ENCODE peak calls at places on chromosomes 6 and 20, in six cellular contexts. E is uterus; I is NCI-H345; U is SW480; Y is ureter; N is stimulated activated CD4-positive, alpha-beta T cell treated with anti-CD3 and anti-CD28 coated beads, Interleukin-1b, Interleukin-23, amount 100 ng/mL, for 1 hour. W is an unnamed sample.
A peak's percentile ranks its signal among the peaks of the same experiment; 100 is the strongest.

GRCh38 chr6:130852844-130853554 is 25.8 kb downstream of the SMLR1 start:
- DNase-seq in Y (no peak), E (no peak), I (no peak), U (no peak), N (no peak), W (no peak)

GRCh38 chr20:10635476-10636208 is 38.2 kb downstream of the JAG1 start:
- DNase-seq in N (no peak), U (no peak), E (no peak), Y (no peak), I (no peak), W (no peak)

GRCh38 chr6:133240511-133241087 is 558 bp upstream of the EYA4 start:
- DNase-seq in E (no peak), N (no peak), Y (peak; percentile 42), U (no peak), I (no peak), W (no peak)

GRCh38 chr20:49704932-49705336 is 8.7 kb downstream of the B4GALT5 start:
- DNase-seq in Y (no peak), U (no peak), N (no peak), E (no peak), I (no peak), W (peak; percentile 20)

GRCh38 chr20:6994452-6994851 is 227.0 kb downstream of the BMP2 start:
- DNase-seq in N (no peak), U (no peak), I (no peak), E (no peak), Y (no peak), W (no peak)

GRCh38 chr6:127446356-127446755 is 12.8 kb downstream of the KIAA0408 start:
- DNase-seq in E (no peak), N (no peak), U (no peak), Y (no peak), I (no peak), W (no peak)

GRCh38 chr20:1569417-1569861 is 11.9 kb upstream of the SIRPD start:
- DNase-seq in N (no peak), Y (no peak), E (no peak), U (no peak), I (no peak), W (no peak)

GRCh38 chr6:15493437-15494168 is 169.2 kb downstream of the DTNBP1 start:
- DNase-seq in N (no peak), Y (no peak), I (no peak), U (no peak), E (no peak), W (no peak)

GRCh38 chr6:70110128-70111022 is 192.5 kb downstream of the COL9A1 start:
- DNase-seq in Y (no peak), E (no peak), I (no peak), U (no peak), N (no peak), W (no peak)

GRCh38 chr20:675453-676314 is at the start of gene SCRT2:
- DNase-seq in E (peak; percentile 56), Y (peak; percentile 80), I (no peak), U (peak; percentile 64), N (peak; percentile 14), W (no peak)

GRCh38 chr20:35700625-35701148 is 1.5 kb downstream of the ROMO1 start:
- DNase-seq in N (no peak), E (no peak), U (no peak), I (no peak), Y (peak; percentile 37), W (no peak)

GRCh38 chr6:101582786-101583185 is 189.3 kb downstream of the GRIK2 start:
- DNase-seq in E (no peak), Y (no peak), U (no peak), I (no peak), N (no peak), W (no peak)

GRCh38 chr6:19719691-19720127 is 117.5 kb upstream of the ID4 start:
- DNase-seq in E (no peak), U (no peak), N (no peak), I (no peak), Y (no peak), W (no peak)

GRCh38 chr6:12325872-12326271 is 35.7 kb downstream of the EDN1 start:
- DNase-seq in U (no peak), I (no peak), E (no peak), N (no peak), Y (no peak), W (no peak)

GRCh38 chr20:63863798-63864544 is 1.1 kb upstream of the TPD52L2 start:
- DNase-seq in I (peak; percentile 85), E (peak; percentile 77), N (peak; percentile 52), Y (peak; percentile 90), U (peak; percentile 93), W (peak; percentile 73)

GRCh38 chr6:122381494-122382083 is 17.9 kb upstream of the HSF2 start:
- DNase-seq in Y (peak; percentile 62), N (peak; percentile 8), E (peak; percentile 63), U (peak; percentile 53), I (peak; percentile 58), W (peak; percentile 26)

GRCh38 chr6:30829639-30830250 is 54.6 kb upstream of the DDR1 start:
- DNase-seq in I (no peak), U (peak; percentile 50), N (no peak), Y (no peak), E (no peak), W (no peak)

GRCh38 chr6:77650098-77650663 is 2.7 kb upstream of the MEI4 start:
- DNase-seq in U (no peak), Y (peak; percentile 43), N (no peak), E (no peak), I (no peak), W (peak; percentile 90)

GRCh38 chr6:142824491-142824890 is 120.5 kb downstream of the HIVEP2 start:
- DNase-seq in U (no peak), E (no peak), N (no peak), I (no peak), Y (no peak), W (no peak)

GRCh38 chr6:3334579-3334978 is 75.8 kb downstream of the PSMG4 start:
- DNase-seq in U (no peak), E (no peak), Y (no peak), N (no peak), I (no peak), W (peak; percentile 72)

GRCh38 chr6:157116420-157116819 is 206.9 kb downstream of the TMEM242 start:
- DNase-seq in N (no peak), Y (no peak), I (no peak), U (no peak), E (no peak), W (no peak)

GRCh38 chr6:27332692-27333641 is 20.9 kb upstream of the POM121L2 start:
- DNase-seq in U (peak; percentile 8), I (peak; percentile 71), Y (no peak), E (peak; percentile 31), N (no peak), W (peak; percentile 60)

GRCh38 chr20:8457978-8458377 is 325.9 kb downstream of the PLCB1 start:
- DNase-seq in N (no peak), Y (no peak), E (no peak), U (no peak), I (no peak), W (no peak)

GRCh38 chr20:14860410-14860814 is 523.0 kb upstream of the FLRT3 start:
- DNase-seq in Y (no peak), N (no peak), I (peak; percentile 96), E (peak; percentile 29), U (peak; percentile 34), W (peak; percentile 66)

GRCh38 chr6:146785001-146785585 is 186.3 kb downstream of the ADGB start:
- DNase-seq in I (peak; percentile 6), N (no peak), Y (no peak), U (peak; percentile 43), E (no peak), W (peak; percentile 49)

GRCh38 chr6:151359486-151359885 is 31.9 kb downstream of the ZBTB2 start:
- DNase-seq in N (no peak), E (no peak), U (no peak), I (no peak), Y (no peak), W (no peak)

GRCh38 chr6:12060780-12061619 is 48.9 kb downstream of the HIVEP1 start:
- DNase-seq in E (peak; percentile 38), I (no peak), U (no peak), N (peak; percentile 26), Y (no peak), W (peak; percentile 64)

GRCh38 chr6:137933696-137934095 is 66.6 kb downstream of the TNFAIP3 start:
- DNase-seq in N (no peak), I (no peak), U (no peak), Y (no peak), E (no peak), W (no peak)

GRCh38 chr6:74597840-74598239 is 608.0 kb downstream of the COL12A1 start:
- DNase-seq in I (no peak), U (no peak), E (no peak), N (no peak), Y (no peak), W (no peak)

GRCh38 chr6:93468291-93468690 is 48.9 kb upstream of the EPHA7 start:
- DNase-seq in Y (no peak), N (no peak), I (peak; percentile 18), U (no peak), E (no peak), W (peak; percentile 42)

W was measured in NCI-H774.